ENCODE peak calls at places on chromosome 22, in nine cellular contexts. E is heart left ventricle; N is lung; Q is psoas muscle; Y is CD8-positive, alpha-beta memory T cell; G is colonic mucosa; O is CD4-positive, CD25-positive, alpha-beta regulatory T cell; Z is A549; P is brain microvascular endothelial cell. A is an unnamed sample.

GRCh38 chr22:48937032-48937639 is 890.5 kb downstream of the BRD1 start:
- DNase-seq in E (no peak), N (no peak), Q (no peak), Y (no peak), G (peak), O (no peak), Z (no peak), P (no peak), A (no peak)

GRCh38 chr22:21815958-21816357 is 51.5 kb downstream of the MAPK1 start:
- DNase-seq in E (no peak), N (no peak), Q (no peak), Y (no peak), G (no peak), O (no peak), Z (no peak), P (no peak), A (no peak)

GRCh38 chr22:43411981-43412807 is at the start of gene MPPED1:
- DNase-seq in E (no peak), N (no peak), Q (no peak), Y (no peak), G (no peak), O (no peak), Z (no peak), P (no peak), A (no peak)

GRCh38 chr22:20957118-20957690 is 9.9 kb upstream of the AIFM3 start:
- DNase-seq in E (no peak), N (no peak), Q (peak), Y (no peak), G (no peak), O (no peak), Z (peak), P (no peak), A (peak)

GRCh38 chr22:30238661-30239420 is 7.7 kb downstream of the LIF start:
- DNase-seq in E (no peak), N (peak), Q (peak), Y (no peak), G (peak), O (no peak), Z (peak), P (peak), A (no peak)

GRCh38 chr22:29152381-29153138 is 53.1 kb upstream of the EMID1 start:
- DNase-seq in E (no peak), N (peak), Q (no peak), Y (no peak), G (peak), O (no peak), Z (no peak), P (no peak), A (no peak)

GRCh38 chr22:30307026-30307574 is 17.8 kb upstream of the CASTOR1 start:
- DNase-seq in E (no peak), N (no peak), Q (no peak), Y (no peak), G (no peak), O (no peak), Z (no peak), P (no peak), A (no peak)

GRCh38 chr22:45703758-45704157 is 32.1 kb downstream of the ATXN10 start:
- DNase-seq in E (no peak), N (no peak), Q (no peak), Y (no peak), G (no peak), O (no peak), Z (no peak), P (no peak), A (no peak)

GRCh38 chr22:31818481-31819392 is 64.9 kb downstream of the DEPDC5 start:
- DNase-seq in E (no peak), N (no peak), Q (no peak), Y (no peak), G (no peak), O (no peak), Z (peak), P (peak), A (no peak)

GRCh38 chr22:22214819-22215329 is 29.7 kb upstream of the VPREB1 start:
- DNase-seq in E (no peak), N (no peak), Q (no peak), Y (no peak), G (no peak), O (no peak), Z (no peak), P (no peak), A (no peak)

GRCh38 chr22:46086577-46087335 is 63.6 kb upstream of the PPARA start:
- DNase-seq in E (no peak), N (no peak), Q (peak), Y (no peak), G (no peak), O (no peak), Z (no peak), P (no peak), A (no peak)

GRCh38 chr22:49087163-49087562 is 740.5 kb downstream of the BRD1 start:
- DNase-seq in E (no peak), N (no peak), Q (peak), Y (no peak), G (no peak), O (no peak), Z (no peak), P (no peak), A (no peak)

GRCh38 chr22:27676545-27677188 is 124.9 kb downstream of the MN1 start:
- DNase-seq in E (no peak), N (no peak), Q (no peak), Y (no peak), G (no peak), O (no peak), Z (no peak), P (peak), A (no peak)

GRCh38 chr22:30290679-30291333 is 1.5 kb upstream of the CASTOR1 start:
- DNase-seq in E (peak), N (peak), Q (peak), Y (no peak), G (peak), O (no peak), Z (no peak), P (peak), A (peak)

GRCh38 chr22:49344196-49344595 is 483.5 kb downstream of the BRD1 start:
- DNase-seq in E (no peak), N (no peak), Q (no peak), Y (no peak), G (no peak), O (no peak), Z (no peak), P (no peak), A (no peak)

GRCh38 chr22:16654882-16655281 is 62.3 kb upstream of the CCT8L2 start:
- DNase-seq in E (no peak), N (no peak), Q (no peak), Y (no peak), G (no peak), O (no peak), Z (no peak), P (no peak), A (no peak)

GRCh38 chr22:32080904-32081303 is 37.8 kb downstream of the SLC5A1 start:
- DNase-seq in E (no peak), N (no peak), Q (no peak), Y (no peak), G (peak), O (peak), Z (peak), P (peak), A (peak)

GRCh38 chr22:22342697-22343602 is 98.4 kb downstream of the VPREB1 start:
- DNase-seq in E (no peak), N (peak), Q (no peak), Y (peak), G (peak), O (peak), Z (peak), P (no peak), A (peak)

GRCh38 chr22:37462983-37463382 is 23.2 kb downstream of the MFNG start:
- DNase-seq in E (no peak), N (no peak), Q (no peak), Y (no peak), G (no peak), O (no peak), Z (no peak), P (no peak), A (no peak)

GRCh38 chr22:27662359-27663030 is 139.1 kb downstream of the MN1 start:
- DNase-seq in E (peak), N (peak), Q (peak), Y (no peak), G (peak), O (no peak), Z (no peak), P (no peak), A (peak)

GRCh38 chr22:29477919-29478318 is 2.1 kb upstream of the NEFH start:
- DNase-seq in E (no peak), N (no peak), Q (no peak), Y (no peak), G (no peak), O (no peak), Z (peak), P (no peak), A (no peak)

GRCh38 chr22:37741312-37741795 is 44.5 kb downstream of the TRIOBP start:
- DNase-seq in E (peak), N (peak), Q (peak), Y (no peak), G (peak), O (no peak), Z (peak), P (peak), A (peak)

GRCh38 chr22:32050678-32051515 is 7.8 kb downstream of the SLC5A1 start:
- DNase-seq in E (no peak), N (peak), Q (peak), Y (peak), G (no peak), O (no peak), Z (peak), P (peak), A (peak)

GRCh38 chr22:47121791-47122190 is 359.3 kb downstream of the TBC1D22A start:
- DNase-seq in E (no peak), N (no peak), Q (no peak), Y (no peak), G (no peak), O (no peak), Z (no peak), P (no peak), A (no peak)

GRCh38 chr22:27488456-27489224 is 312.9 kb downstream of the MN1 start:
- DNase-seq in E (no peak), N (no peak), Q (no peak), Y (no peak), G (peak), O (no peak), Z (no peak), P (peak), A (peak)

GRCh38 chr22:22498267-22498666 is 10.3 kb downstream of the ZNF280B start:
- DNase-seq in E (no peak), N (no peak), Q (no peak), Y (no peak), G (no peak), O (no peak), Z (no peak), P (no peak), A (no peak)

GRCh38 chr22:48947636-48948035 is 880.0 kb downstream of the BRD1 start:
- DNase-seq in E (no peak), N (peak), Q (no peak), Y (no peak), G (no peak), O (no peak), Z (no peak), P (no peak), A (no peak)

GRCh38 chr22:47379037-47379436 is 616.6 kb downstream of the TBC1D22A start:
- DNase-seq in E (no peak), N (no peak), Q (no peak), Y (no peak), G (no peak), O (no peak), Z (no peak), P (no peak), A (peak)

GRCh38 chr22:46358766-46359165 is 23.3 kb downstream of the TRMU start:
- DNase-seq in E (no peak), N (no peak), Q (no peak), Y (no peak), G (no peak), O (no peak), Z (no peak), P (no peak), A (no peak)

GRCh38 chr22:49577168-49578060 is 250.3 kb downstream of the BRD1 start:
- DNase-seq in E (no peak), N (no peak), Q (peak), Y (no peak), G (no peak), O (no peak), Z (no peak), P (no peak), A (no peak)

GRCh38 chr22:48838376-48838775 is 989.3 kb downstream of the BRD1 start:
- DNase-seq in E (no peak), N (no peak), Q (no peak), Y (no peak), G (no peak), O (no peak), Z (no peak), P (no peak), A (no peak)

GRCh38 chr22:43363580-43364435 is 20.6 kb upstream of the SCUBE1 start:
- DNase-seq in E (no peak), N (no peak), Q (no peak), Y (no peak), G (no peak), O (no peak), Z (no peak), P (no peak), A (no peak)

GRCh38 chr22:23557036-23557435 is 23.1 kb downstream of the IGLL1 start:
- DNase-seq in E (no peak), N (no peak), Q (no peak), Y (no peak), G (no peak), O (no peak), Z (no peak), P (no peak), A (no peak)

GRCh38 chr22:23553922-23554870 is 25.9 kb downstream of the IGLL1 start:
- DNase-seq in E (no peak), N (no peak), Q (no peak), Y (no peak), G (no peak), O (no peak), Z (no peak), P (no peak), A (no peak)

GRCh38 chr22:23557467-23557866 is 22.6 kb downstream of the IGLL1 start:
- DNase-seq in E (no peak), N (no peak), Q (no peak), Y (no peak), G (no peak), O (no peak), Z (no peak), P (no peak), A (no peak)

GRCh38 chr22:23555118-23555517 is 25.0 kb downstream of the IGLL1 start:
- DNase-seq in E (no peak), N (no peak), Q (no peak), Y (no peak), G (no peak), O (no peak), Z (no peak), P (no peak), A (no peak)

GRCh38 chr22:23556026-23556620 is 24.0 kb downstream of the IGLL1 start:
- DNase-seq in E (no peak), N (no peak), Q (no peak), Y (no peak), G (no peak), O (no peak), Z (no peak), P (no peak), A (no peak)
- H3K27ac ChIP-seq in E (no peak), N (no peak), Q (no peak), Y (no peak), G (no peak), O (no peak), Z (no peak), P (no peak), A (no peak)

GRCh38 chr22:41798736-41799135 is 1.7 kb upstream of the CCDC134 start:
- DNase-seq in E (no peak), N (no peak), Q (no peak), Y (no peak), G (no peak), O (no peak), Z (no peak), P (no peak), A (no peak)

GRCh38 chr22:41801147-41801819 is 804 bp downstream of the CCDC134 start:
- DNase-seq in E (no peak), N (no peak), Q (no peak), Y (no peak), G (no peak), O (no peak), Z (no peak), P (no peak), A (no peak)

GRCh38 chr22:41799486-41800347 is 762 bp upstream of the CCDC134 start:
- DNase-seq in E (peak), N (peak), Q (peak), Y (peak), G (peak), O (no peak), Z (no peak), P (peak), A (peak)

GRCh38 chr22:41800348-41801146 is at the start of gene CCDC134:
- DNase-seq in E (peak), N (peak), Q (peak), Y (peak), G (peak), O (peak), Z (peak), P (peak), A (peak)

GRCh38 chr22:41801886-41802285 is 1.4 kb downstream of the CCDC134 start:
- DNase-seq in E (no peak), N (no peak), Q (no peak), Y (no peak), G (no peak), O (no peak), Z (no peak), P (no peak), A (no peak)
- H3K27ac ChIP-seq in E (no peak), N (no peak), Q (no peak), Y (no peak), G (no peak), O (no peak), Z (no peak), P (no peak), A (peak)

GRCh38 chr22:40239345-40239683 is 61.6 kb downstream of the TNRC6B start:
- DNase-seq in E (no peak), N (no peak), Q (no peak), Y (no peak), G (no peak), O (no peak), Z (no peak), P (no peak), A (no peak)

GRCh38 chr22:40240160-40240559 is 62.4 kb downstream of the TNRC6B start:
- DNase-seq in E (no peak), N (no peak), Q (no peak), Y (no peak), G (no peak), O (no peak), Z (no peak), P (no peak), A (no peak)

GRCh38 chr22:40237241-40237640 is 59.5 kb downstream of the TNRC6B start:
- DNase-seq in E (no peak), N (no peak), Q (no peak), Y (no peak), G (no peak), O (no peak), Z (no peak), P (no peak), A (no peak)

GRCh38 chr22:40237788-40238424 is 60.2 kb downstream of the TNRC6B start:
- DNase-seq in E (no peak), N (no peak), Q (no peak), Y (no peak), G (no peak), O (no peak), Z (no peak), P (peak), A (no peak)

DNA sequence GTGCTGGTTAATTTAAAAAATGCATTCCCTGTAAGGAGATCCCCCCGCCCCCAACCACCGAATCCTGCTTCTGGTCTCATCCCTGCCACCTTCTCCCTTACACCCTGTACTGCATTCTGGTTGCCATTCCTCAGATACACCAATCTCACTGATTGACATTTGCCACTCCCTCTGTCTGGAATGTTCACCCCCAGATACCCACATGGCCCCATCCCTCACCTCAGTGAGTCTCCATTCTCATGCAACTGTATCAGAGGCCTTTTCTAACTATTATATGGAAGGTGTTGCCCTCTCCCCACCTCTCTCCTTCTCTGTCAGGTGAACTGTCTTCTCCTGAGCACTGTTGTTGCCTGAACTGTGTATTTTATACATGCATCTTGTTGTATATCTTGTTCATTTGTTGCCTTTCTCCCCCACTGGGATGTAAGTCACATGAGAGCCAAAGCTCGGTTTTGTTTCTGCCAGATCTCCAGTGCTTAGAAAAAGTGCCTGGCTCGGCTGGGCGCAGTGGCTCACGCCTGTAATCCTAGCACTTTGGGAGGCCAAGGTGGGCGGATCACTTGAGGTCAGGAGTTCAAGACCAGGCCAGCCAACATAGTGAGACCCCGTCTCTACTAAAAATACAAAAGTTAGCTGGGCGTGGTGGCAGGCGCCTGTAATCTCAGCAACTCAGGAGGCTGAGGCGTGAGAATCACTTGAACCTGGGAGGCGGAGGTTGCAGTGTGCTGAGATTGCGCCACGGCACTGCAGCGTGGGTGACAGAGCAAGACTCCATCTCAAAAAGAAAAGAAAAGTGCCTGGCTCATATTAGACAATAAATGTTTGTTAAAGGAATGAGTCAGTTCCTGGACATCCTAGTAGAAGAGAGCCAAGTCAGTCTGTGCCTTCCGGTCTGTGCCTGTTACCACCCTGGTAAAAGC is 61.0 kb downstream of the TNRC6B start:
- DNase-seq in E (no peak), N (no peak), Q (no peak), Y (no peak), G (no peak), O (no peak), Z (peak), P (peak), A (no peak)
- H3K27ac ChIP-seq in E (peak), N (peak), Q (peak), Y (no peak), G (no peak), O (no peak), Z (peak), P (peak), A (no peak)

DNA sequence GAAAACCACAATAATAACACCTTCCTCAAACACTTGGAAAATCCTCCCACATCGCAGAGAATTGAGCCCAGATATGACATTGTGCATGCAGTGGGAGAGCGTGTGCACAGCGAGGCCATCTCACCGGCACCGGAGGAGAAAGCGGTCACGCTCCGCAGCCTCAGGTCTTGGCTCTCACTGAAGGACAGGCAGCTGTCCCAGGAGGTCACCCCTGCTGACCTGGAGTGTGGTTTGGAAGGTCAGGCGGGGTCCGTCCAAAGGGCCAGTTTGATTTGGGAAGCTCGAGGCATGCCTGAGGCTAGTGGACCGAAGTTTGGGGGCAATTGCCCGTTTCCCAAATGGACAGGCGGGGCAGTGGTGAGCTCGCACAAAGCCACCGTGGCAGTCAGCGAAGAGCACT is 86.7 kb downstream of the KIAA1671 start:
- DNase-seq in E (no peak), N (no peak), Q (no peak), Y (no peak), G (no peak), O (no peak), Z (no peak), P (no peak), A (no peak)
- H3K27ac ChIP-seq in E (no peak), N (no peak), Q (no peak), Y (no peak), G (no peak), O (no peak), Z (no peak), P (no peak), A (no peak)

GRCh38 chr22:44438056-44438455 is 60.0 kb downstream of the RTL6 start:
- DNase-seq in E (no peak), N (no peak), Q (no peak), Y (no peak), G (no peak), O (no peak), Z (no peak), P (no peak), A (no peak)
- H3K27ac ChIP-seq in E (no peak), N (no peak), Q (no peak), Y (no peak), G (no peak), O (no peak), Z (no peak), P (no peak), A (no peak)

DNA sequence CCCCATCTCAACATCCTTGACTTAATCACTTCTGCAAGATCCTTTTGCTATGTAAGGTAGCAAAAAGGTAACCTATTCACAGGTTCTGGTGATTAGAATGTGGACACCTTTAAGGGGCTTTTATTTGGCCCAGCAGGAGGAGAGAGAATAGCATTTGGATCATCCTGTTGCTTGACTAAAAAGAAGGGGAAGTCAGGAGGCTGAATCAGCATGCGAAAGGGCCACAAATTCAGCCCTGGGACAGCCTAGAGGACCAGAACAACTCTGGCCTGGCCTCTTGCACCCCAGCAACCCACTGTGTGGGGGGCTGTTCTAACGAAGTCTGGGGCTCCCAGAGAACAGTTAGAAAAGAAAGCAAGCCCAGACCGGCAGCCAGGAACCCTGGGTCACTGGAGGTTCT is 3.2 kb upstream of the HMOX1 start:
- DNase-seq in E (no peak), N (no peak), Q (no peak), Y (no peak), G (no peak), O (no peak), Z (no peak), P (no peak), A (no peak)
- H3K27ac ChIP-seq in E (peak), N (peak), Q (peak), Y (peak), G (peak), O (no peak), Z (peak), P (no peak), A (peak)

A was measured in body of pancreas.